ENCODE peak calls at places on chromosomes 11 and 22, in six cellular contexts. Q is fibroblast of the conjunctiva; G is naive thymus-derived CD8-positive, alpha-beta T cell; H is pancreas; F is EL; X is stimulated activated CD4-positive, alpha-beta T cell treated with anti-CD3 and anti-CD28 coated beads, Interleukin-1b, Interleukin-23, amount 100 ng/mL, for 1 hour. P is an unnamed sample.

GRCh38 chr11:32213223-32213622 is 122.3 kb downstream of the RCN1 start:
- DNase-seq in G (no peak), Q (peak), F (peak), X (no peak), H (no peak), P (peak)

GRCh38 chr11:60923326-60923725 is 934 bp upstream of the TMEM132A start:
- DNase-seq in G (no peak), Q (no peak), F (no peak), X (no peak), H (no peak), P (no peak)

GRCh38 chr22:46229701-46230100 is 20.4 kb downstream of the CDPF1 start:
- DNase-seq in Q (no peak), G (no peak), F (no peak), X (no peak), H (no peak), P (peak)

GRCh38 chr22:42279425-42280020 is 9.1 kb upstream of the TCF20 start:
- DNase-seq in X (no peak), F (no peak), Q (no peak), H (peak), G (no peak), P (no peak)

GRCh38 chr11:114259124-114259526 is 37.1 kb upstream of the NNMT start:
- DNase-seq in H (no peak), F (no peak), X (no peak), G (no peak), Q (no peak), P (no peak)

GRCh38 chr11:125504580-125504979 is 8.5 kb upstream of the FEZ1 start:
- DNase-seq in Q (no peak), H (no peak), X (no peak), F (no peak), G (no peak), P (no peak)

GRCh38 chr11:36500315-36500721 is 9.8 kb downstream of the TRAF6 start:
- DNase-seq in F (peak), G (no peak), H (no peak), X (no peak), Q (peak), P (peak)

GRCh38 chr22:44549021-44549420 is 51.0 kb upstream of the RTL6 start:
- DNase-seq in G (no peak), X (no peak), Q (no peak), H (no peak), F (no peak), P (no peak)

GRCh38 chr22:22216450-22216959 is 28.1 kb upstream of the VPREB1 start:
- DNase-seq in Q (no peak), F (no peak), H (no peak), X (no peak), G (no peak), P (no peak)

GRCh38 chr11:12723410-12724297 is 49.4 kb downstream of the TEAD1 start:
- DNase-seq in X (no peak), G (no peak), F (peak), Q (no peak), H (no peak), P (no peak)

GRCh38 chr11:73072935-73073481 is 69.1 kb downstream of the FCHSD2 start:
- DNase-seq in Q (peak), X (no peak), F (peak), G (peak), H (no peak), P (peak)

GRCh38 chr11:14270690-14271542 is 88.1 kb downstream of the RRAS2 start:
- DNase-seq in F (no peak), H (no peak), Q (no peak), X (no peak), G (no peak), P (no peak)

GRCh38 chr11:72673943-72674828 is at the start of gene PDE2A:
- DNase-seq in X (no peak), F (no peak), G (no peak), Q (no peak), H (no peak), P (no peak)

GRCh38 chr11:111047376-111047775 is 198.1 kb upstream of the POU2AF2 start:
- DNase-seq in Q (no peak), H (no peak), X (no peak), F (no peak), G (no peak), P (no peak)

GRCh38 chr22:35728639-35729308 is 11.1 kb downstream of the APOL5 start:
- DNase-seq in Q (no peak), X (no peak), G (no peak), F (no peak), H (peak), P (no peak)

GRCh38 chr11:64036081-64037026 is 623 bp downstream of the FLRT1 start:
- DNase-seq in G (no peak), H (peak), Q (no peak), F (peak), X (no peak), P (peak)

GRCh38 chr11:100467821-100468508 is 219.1 kb upstream of the ARHGAP42 start:
- DNase-seq in X (no peak), F (peak), Q (no peak), G (no peak), H (no peak), P (no peak)

GRCh38 chr22:20523118-20523983 is 15.9 kb downstream of the MED15 start:
- DNase-seq in Q (no peak), X (no peak), G (peak), H (no peak), F (peak), P (peak)

GRCh38 chr22:33129621-33130020 is 71.4 kb upstream of the SYN3 start:
- DNase-seq in G (no peak), H (no peak), Q (no peak), F (no peak), X (no peak), P (no peak)

GRCh38 chr11:3942956-3943497 is 87.6 kb downstream of the STIM1 start:
- DNase-seq in G (no peak), X (no peak), Q (no peak), F (no peak), H (no peak), P (peak)

GRCh38 chr11:19794161-19794560 is 81.5 kb downstream of the NAV2 start:
- DNase-seq in H (no peak), F (no peak), G (no peak), X (no peak), Q (no peak), P (no peak)

P was measured in GM23248.